ENCODE peak calls at places on chromosome 1, in eight cellular contexts. One of them, this sample, is unnamed.
A peak's percentile ranks its signal among the peaks of the same experiment; 100 is the strongest.

GRCh38 chr1:106721779-106722178 is 334.7 kb upstream of the PRMT6 start:
- DNase-seq in H9: no peak
- DNase-seq in substantia nigra: no peak
- DNase-seq in activated T-cell treated with anti-CD3 and anti-CD28 coated beads, Interleukin-2, amount 50 U/mL, for 24 hours: no peak
- DNase-seq in EL: no peak
- DNase-seq in MCF 10A: no peak
- DNase-seq in right atrium auricular region: no peak
- DNase-seq in lung microvascular endothelial cell: no peak
- DNase-seq in this sample: no peak

GRCh38 chr1:170791941-170792340 is 128.0 kb downstream of the PRRX1 start:
- DNase-seq in MCF 10A: no peak
- DNase-seq in right atrium auricular region: no peak
- DNase-seq in lung microvascular endothelial cell: no peak
- DNase-seq in substantia nigra: no peak
- DNase-seq in EL: no peak
- DNase-seq in H9: no peak
- DNase-seq in activated T-cell treated with anti-CD3 and anti-CD28 coated beads, Interleukin-2, amount 50 U/mL, for 24 hours: no peak
- DNase-seq in this sample: peak; percentile 31

GRCh38 chr1:114719424-114719787 is 2.8 kb upstream of the NRAS start:
- DNase-seq in activated T-cell treated with anti-CD3 and anti-CD28 coated beads, Interleukin-2, amount 50 U/mL, for 24 hours: no peak
- DNase-seq in MCF 10A: no peak
- DNase-seq in substantia nigra: no peak
- DNase-seq in right atrium auricular region: no peak
- DNase-seq in lung microvascular endothelial cell: no peak
- DNase-seq in H9: no peak
- DNase-seq in EL: peak; percentile 26
- DNase-seq in this sample: no peak

GRCh38 chr1:21491483-21492170 is 17.6 kb upstream of the ALPL start:
- DNase-seq in substantia nigra: no peak
- DNase-seq in activated T-cell treated with anti-CD3 and anti-CD28 coated beads, Interleukin-2, amount 50 U/mL, for 24 hours: no peak
- DNase-seq in H9: no peak
- DNase-seq in MCF 10A: no peak
- DNase-seq in lung microvascular endothelial cell: no peak
- DNase-seq in right atrium auricular region: no peak
- DNase-seq in EL: peak; percentile 40
- DNase-seq in this sample: no peak

GRCh38 chr1:119859647-119860046 is 36.7 kb downstream of the ADAM30 start:
- DNase-seq in H9: no peak
- DNase-seq in lung microvascular endothelial cell: peak; percentile 90
- DNase-seq in MCF 10A: peak; percentile 48
- DNase-seq in EL: peak; percentile 74
- DNase-seq in activated T-cell treated with anti-CD3 and anti-CD28 coated beads, Interleukin-2, amount 50 U/mL, for 24 hours: no peak
- DNase-seq in right atrium auricular region: no peak
- DNase-seq in substantia nigra: no peak
- DNase-seq in this sample: no peak

GRCh38 chr1:52792002-52792401 is 50.6 kb upstream of the ZYG11A start:
- DNase-seq in activated T-cell treated with anti-CD3 and anti-CD28 coated beads, Interleukin-2, amount 50 U/mL, for 24 hours: no peak
- DNase-seq in EL: no peak
- DNase-seq in H9: no peak
- DNase-seq in substantia nigra: no peak
- DNase-seq in right atrium auricular region: no peak
- DNase-seq in lung microvascular endothelial cell: peak; percentile 69
- DNase-seq in MCF 10A: no peak
- DNase-seq in this sample: no peak

GRCh38 chr1:109112056-109112651 is 1.8 kb upstream of the ELAPOR1 start:
- DNase-seq in EL: peak; percentile 44
- DNase-seq in MCF 10A: peak; percentile 56
- DNase-seq in lung microvascular endothelial cell: peak; percentile 57
- DNase-seq in H9: no peak
- DNase-seq in right atrium auricular region: no peak
- DNase-seq in activated T-cell treated with anti-CD3 and anti-CD28 coated beads, Interleukin-2, amount 50 U/mL, for 24 hours: no peak
- DNase-seq in substantia nigra: no peak
- DNase-seq in this sample: no peak

GRCh38 chr1:229557913-229558414 is 543 bp downstream of the ABCB10 start:
- DNase-seq in EL: peak; percentile 39
- DNase-seq in H9: peak; percentile 35
- DNase-seq in activated T-cell treated with anti-CD3 and anti-CD28 coated beads, Interleukin-2, amount 50 U/mL, for 24 hours: peak; percentile 74
- DNase-seq in lung microvascular endothelial cell: peak; percentile 40
- DNase-seq in MCF 10A: peak; percentile 48
- DNase-seq in right atrium auricular region: no peak
- DNase-seq in substantia nigra: peak; percentile 49
- DNase-seq in this sample: no peak

GRCh38 chr1:221743416-221744208 is 1.7 kb upstream of the DUSP10 start:
- DNase-seq in lung microvascular endothelial cell: peak; percentile 10
- DNase-seq in EL: no peak
- DNase-seq in activated T-cell treated with anti-CD3 and anti-CD28 coated beads, Interleukin-2, amount 50 U/mL, for 24 hours: no peak
- DNase-seq in MCF 10A: no peak
- DNase-seq in H9: peak; percentile 75
- DNase-seq in substantia nigra: no peak
- DNase-seq in right atrium auricular region: no peak
- DNase-seq in this sample: no peak

GRCh38 chr1:39481289-39481688 is 10.1 kb upstream of the BMP8A start:
- DNase-seq in right atrium auricular region: no peak
- DNase-seq in MCF 10A: no peak
- DNase-seq in H9: no peak
- DNase-seq in lung microvascular endothelial cell: no peak
- DNase-seq in substantia nigra: no peak
- DNase-seq in EL: no peak
- DNase-seq in activated T-cell treated with anti-CD3 and anti-CD28 coated beads, Interleukin-2, amount 50 U/mL, for 24 hours: no peak
- DNase-seq in this sample: no peak